ENCODE peak calls at places on chromosome 15, in seven cellular contexts. T is GM23338, I is HepG2, Y is breast epithelium, O is HCT116, C is endothelial cell of umbilical vein, U is HL-60. D is an unnamed sample.

GRCh38 chr15:79815468-79815867 is 81.3 kb downstream of the MTHFS start:
- DNase-seq in O (no peak), T (no peak), I (no peak), C (no peak), Y (no peak), U (no peak), D (no peak)

GRCh38 chr15:71124937-71125755 is 9.9 kb downstream of the THSD4 start:
- DNase-seq in C (peak; percentile 31), I (no peak), Y (no peak), T (no peak), U (no peak), O (no peak), D (no peak)

GRCh38 chr15:72503147-72503546 is 29.0 kb downstream of the ARIH1 start:
- DNase-seq in Y (no peak), U (no peak), T (no peak), O (no peak), I (no peak), C (no peak), D (no peak)

GRCh38 chr15:70034596-70034995 is 63.1 kb downstream of the TLE3 start:
- DNase-seq in O (no peak), I (no peak), T (no peak), C (no peak), Y (no peak), U (no peak), D (peak; percentile 68)

GRCh38 chr15:83372434-83372873 is 74.7 kb upstream of the SH3GL3 start:
- DNase-seq in Y (no peak), U (no peak), C (no peak), O (no peak), T (peak; percentile 28), I (no peak), D (no peak)

GRCh38 chr15:66799242-66799641 is 97.2 kb downstream of the SMAD6 start:
- DNase-seq in C (no peak), U (no peak), I (no peak), Y (no peak), O (no peak), T (no peak), D (no peak)

GRCh38 chr15:34853001-34853758 is 57.8 kb upstream of the ACTC1 start:
- DNase-seq in I (no peak), U (no peak), O (no peak), T (peak; percentile 43), C (peak; percentile 82), Y (no peak), D (no peak)

GRCh38 chr15:71937650-71938311 is 127.4 kb downstream of the NR2E3 start:
- DNase-seq in Y (no peak), I (no peak), T (no peak), O (no peak), U (no peak), C (no peak), D (no peak)

GRCh38 chr15:70669966-70670658 is 93.2 kb downstream of the UACA start:
- DNase-seq in C (no peak), O (no peak), T (no peak), Y (no peak), I (peak; percentile 12), U (no peak), D (no peak)

GRCh38 chr15:39431371-39431770 is 149.5 kb upstream of the THBS1 start:
- DNase-seq in U (no peak), I (no peak), O (no peak), Y (no peak), T (no peak), C (no peak), D (no peak)

GRCh38 chr15:39432007-39432406 is 148.9 kb upstream of the THBS1 start:
- DNase-seq in C (no peak), O (no peak), U (no peak), Y (no peak), T (no peak), I (no peak), D (no peak)

GRCh38 chr15:39434126-39434525 is 146.8 kb upstream of the THBS1 start:
- DNase-seq in C (peak; percentile 59), T (no peak), O (no peak), U (no peak), Y (no peak), I (peak; percentile 18), D (no peak)

GRCh38 chr15:39433351-39433750 is 147.5 kb upstream of the THBS1 start:
- DNase-seq in O (no peak), U (no peak), T (no peak), I (no peak), C (no peak), Y (no peak), D (no peak)

DNA sequence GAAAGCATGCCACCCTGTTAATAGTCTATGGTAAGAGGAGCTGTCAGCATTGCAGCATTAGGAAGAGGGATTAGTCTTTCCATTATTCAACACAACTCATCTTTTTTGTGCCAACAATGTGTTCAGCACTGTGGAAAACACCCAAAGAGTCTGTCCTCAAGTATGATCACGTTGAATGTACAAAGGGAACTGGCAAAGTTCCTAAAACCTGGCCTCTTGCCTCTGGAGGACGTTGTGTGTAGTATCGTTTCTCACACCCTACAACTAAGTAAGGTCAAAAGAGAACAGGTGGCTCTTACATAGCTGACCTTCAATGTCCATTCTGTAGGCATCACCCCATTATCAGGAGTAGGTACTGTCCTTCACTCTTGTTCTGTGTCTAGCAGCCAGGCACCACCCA is 147.9 kb upstream of the THBS1 start:
- DNase-seq in I (no peak), Y (no peak), O (no peak), U (no peak), C (no peak), T (no peak), D (no peak)
- TF ChIP-seq POLR2AphosphoS5 in I (no peak), Y (no peak), O (no peak), U (no peak), C (no peak), T (no peak), D (no peak)

GRCh38 chr15:42456539-42456938 is 34.4 kb downstream of the ZNF106 start:
- DNase-seq in I (no peak), Y (no peak), T (no peak), O (no peak), C (peak; percentile 4), U (no peak), D (no peak)
- H3K4me3 ChIP-seq in I (no peak overlapping the region), Y (peak overlapping the region; percentile 34), T (no peak overlapping the region), O (no peak overlapping the region), C (no peak overlapping the region), U (no peak overlapping the region), D (no peak overlapping the region)

DNA sequence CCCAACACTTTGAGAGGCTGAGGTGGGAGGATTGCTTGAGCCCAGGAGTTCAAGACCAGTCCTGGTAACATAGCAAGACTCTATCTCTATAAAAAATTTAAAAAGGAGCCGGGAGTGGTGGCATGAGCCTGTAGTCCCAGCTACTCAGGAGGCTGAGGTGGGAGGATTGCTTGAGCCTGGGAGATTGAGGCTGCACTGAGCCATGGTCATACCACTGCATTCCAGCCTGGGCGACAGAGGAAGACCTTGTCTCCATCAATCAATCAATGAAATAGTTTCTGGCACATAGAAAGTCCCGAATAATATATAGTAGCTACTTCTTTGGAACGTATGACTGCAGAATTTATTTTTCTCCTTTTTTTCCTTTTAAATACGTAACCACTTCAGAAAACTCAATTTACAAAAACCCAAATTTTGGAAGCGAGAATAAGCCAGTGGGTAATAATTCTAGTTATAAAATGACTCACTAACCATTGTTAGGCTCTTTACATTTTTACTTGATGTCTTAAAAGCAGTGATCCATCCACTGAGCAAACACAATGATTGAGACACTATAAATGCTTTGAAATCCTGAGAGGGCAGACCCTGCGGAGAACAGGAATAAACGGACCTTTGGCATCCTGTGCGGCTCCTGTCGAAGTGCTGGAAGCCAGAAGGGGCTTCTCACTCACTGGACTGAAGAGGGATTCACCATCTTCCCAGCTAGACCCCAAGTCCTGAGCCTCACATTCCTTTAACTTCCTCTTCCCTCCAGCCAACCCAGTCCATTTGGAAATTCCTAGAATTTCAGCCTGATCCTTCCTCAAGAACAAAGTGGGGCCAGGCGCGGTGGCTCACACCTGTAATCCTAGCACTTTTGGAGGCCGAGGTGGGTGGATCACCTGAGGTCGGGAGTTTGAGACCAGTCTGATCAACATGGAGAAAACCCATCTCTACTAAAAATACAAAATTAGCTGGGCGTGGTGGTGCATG is 68.4 kb upstream of the MFGE8 start:
- DNase-seq in Y (no peak), U (no peak), I (no peak), O (no peak), T (peak; percentile 64), C (no peak), D (no peak)
- TF ChIP-seq POLR2AphosphoS5 in Y (no peak), U (no peak), I (no peak), O (no peak), T (no peak), C (no peak), D (no peak)

DNA sequence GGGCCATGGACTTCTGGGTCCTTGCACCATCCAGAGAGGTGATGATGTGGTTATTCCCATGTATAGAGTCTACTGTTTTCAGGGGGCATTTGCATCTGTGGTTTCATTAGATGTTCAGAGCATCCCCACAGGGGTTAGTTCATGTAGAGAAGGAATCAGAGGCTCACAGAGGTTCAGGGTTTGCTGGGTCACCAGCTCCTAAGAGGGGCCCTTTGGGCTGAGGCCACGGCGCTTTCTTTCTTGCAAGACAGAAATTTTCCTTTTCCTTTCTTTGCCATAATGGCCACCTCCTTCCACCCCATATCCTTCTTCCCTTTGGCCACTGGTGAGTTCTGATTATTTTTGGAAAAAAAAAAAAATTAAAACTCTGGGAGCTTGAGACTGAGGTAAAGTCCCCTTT is 62.3 kb downstream of the APBA2 start:
- DNase-seq in Y (no peak), C (no peak), U (no peak), I (no peak), T (no peak), O (no peak), D (peak; percentile 18)
- H3K4me3 ChIP-seq in Y (no peak overlapping the region), C (no peak overlapping the region), U (no peak overlapping the region), I (no peak overlapping the region), T (no peak overlapping the region), O (no peak overlapping the region), D (no peak overlapping the region)

GRCh38 chr15:74202461-74203401 is at the start of gene STRA6:
- DNase-seq in O (no peak), T (peak; percentile 95), Y (no peak), I (peak; percentile 45), C (no peak), U (no peak), D (no peak)
- TF ChIP-seq POLR2AphosphoS5 in O (no peak), T (peak; percentile 80), Y (no peak), I (no peak), C (no peak), U (no peak), D (no peak)

DNA sequence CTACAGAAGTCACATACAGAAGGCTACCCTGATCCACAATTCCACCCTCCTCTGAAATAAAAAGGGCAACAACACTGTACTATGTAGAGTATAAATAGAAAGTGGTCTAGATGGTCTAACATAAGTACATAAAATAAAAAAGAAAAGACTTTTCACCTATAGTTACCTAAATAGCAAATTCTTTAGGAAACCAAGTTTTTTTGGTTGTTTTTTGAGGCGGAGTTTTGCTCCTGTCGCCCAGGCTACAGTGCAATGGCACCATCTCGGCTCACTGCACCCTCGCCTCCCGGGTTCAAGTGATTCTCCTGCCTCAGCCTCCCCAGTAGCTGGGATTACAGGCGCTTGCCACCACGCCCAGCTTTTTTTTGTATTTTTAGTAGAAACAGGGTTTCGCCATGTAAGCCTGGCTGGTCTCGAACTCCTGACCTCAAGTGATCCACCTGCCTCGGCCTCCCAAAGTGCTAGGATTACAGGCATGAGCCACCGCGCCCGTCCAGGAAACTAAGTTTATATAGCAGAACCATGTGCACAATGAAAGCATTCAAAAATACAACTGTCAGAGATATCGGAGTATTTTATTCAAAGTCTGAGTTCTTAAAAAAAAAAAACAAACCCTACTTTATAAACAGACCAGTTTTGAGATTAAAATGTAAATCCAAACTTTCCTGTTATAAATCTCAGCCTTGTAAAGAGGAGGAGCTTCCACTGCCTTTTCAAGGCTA is 1.7 kb downstream of the SIN3A start:
- DNase-seq in U (no peak), I (no peak), C (no peak), Y (no peak), T (no peak), O (no peak), D (peak; percentile 75)
- H3K4me3 ChIP-seq in U (peak overlapping the region; percentile 73), I (peak overlapping the region; percentile 82), C (no peak overlapping the region), Y (peak overlapping the region; percentile 94), T (peak overlapping the region; percentile 77), O (peak overlapping the region; percentile 88), D (peak overlapping the region; percentile 92)